ENCODE peak calls at places on chromosomes 12 and 14, in four cellular contexts. One of them, this sample, is unnamed.

GRCh38 chr12:118060301-118061010 is 523 bp downstream of the WSB2 start:
- DNase-seq in ovary: peak
- DNase-seq in breast epithelium: peak
- DNase-seq in SK-N-SH: no peak
- DNase-seq in this sample: peak

GRCh38 chr12:10305411-10305810 is 2.3 kb upstream of the KLRD1 start:
- DNase-seq in ovary: no peak
- DNase-seq in breast epithelium: no peak
- DNase-seq in SK-N-SH: no peak
- DNase-seq in this sample: no peak

GRCh38 chr12:119068129-119068856 is 87.0 kb downstream of the SRRM4 start:
- DNase-seq in ovary: no peak
- DNase-seq in breast epithelium: no peak
- DNase-seq in SK-N-SH: no peak
- DNase-seq in this sample: no peak

GRCh38 chr12:5247144-5247543 is 184.8 kb upstream of the NTF3 start:
- DNase-seq in ovary: no peak
- DNase-seq in breast epithelium: no peak
- DNase-seq in SK-N-SH: no peak
- DNase-seq in this sample: no peak

GRCh38 chr14:42110167-42110566 is 503.5 kb downstream of the LRFN5 start:
- DNase-seq in ovary: no peak
- DNase-seq in breast epithelium: no peak
- DNase-seq in SK-N-SH: peak
- DNase-seq in this sample: peak

GRCh38 chr12:130656411-130656810 is 59.7 kb downstream of the RIMBP2 start:
- DNase-seq in ovary: no peak
- DNase-seq in breast epithelium: no peak
- DNase-seq in SK-N-SH: no peak
- DNase-seq in this sample: no peak

GRCh38 chr12:131950182-131950913 is 606 bp downstream of the EP400 start:
- DNase-seq in ovary: peak
- DNase-seq in breast epithelium: no peak
- DNase-seq in SK-N-SH: peak
- DNase-seq in this sample: peak

GRCh38 chr12:113359939-113360748 is 1.8 kb downstream of the PLBD2 start:
- DNase-seq in ovary: no peak
- DNase-seq in breast epithelium: no peak
- DNase-seq in SK-N-SH: peak
- DNase-seq in this sample: peak

GRCh38 chr12:69645031-69645430 is 34.3 kb upstream of the LRRC10 start:
- DNase-seq in ovary: no peak
- DNase-seq in breast epithelium: no peak
- DNase-seq in SK-N-SH: no peak
- DNase-seq in this sample: no peak

GRCh38 chr12:42284876-42285275 is 41.0 kb downstream of the ZCRB1 start:
- DNase-seq in ovary: no peak
- DNase-seq in breast epithelium: no peak
- DNase-seq in SK-N-SH: no peak
- DNase-seq in this sample: no peak
- TF ChIP-seq CTCF in ovary: no peak
- TF ChIP-seq CTCF in breast epithelium: no peak
- TF ChIP-seq CTCF in SK-N-SH: no peak
- TF ChIP-seq CTCF in this sample: no peak

GRCh38 chr12:42865282-42865681 is 275.7 kb upstream of the PRICKLE1 start:
- DNase-seq in ovary: no peak
- DNase-seq in breast epithelium: no peak
- DNase-seq in SK-N-SH: no peak
- DNase-seq in this sample: no peak
- H3K27ac ChIP-seq in ovary: no peak
- H3K27ac ChIP-seq in breast epithelium: no peak
- H3K27ac ChIP-seq in SK-N-SH: no peak
- H3K27ac ChIP-seq in this sample: no peak

DNA sequence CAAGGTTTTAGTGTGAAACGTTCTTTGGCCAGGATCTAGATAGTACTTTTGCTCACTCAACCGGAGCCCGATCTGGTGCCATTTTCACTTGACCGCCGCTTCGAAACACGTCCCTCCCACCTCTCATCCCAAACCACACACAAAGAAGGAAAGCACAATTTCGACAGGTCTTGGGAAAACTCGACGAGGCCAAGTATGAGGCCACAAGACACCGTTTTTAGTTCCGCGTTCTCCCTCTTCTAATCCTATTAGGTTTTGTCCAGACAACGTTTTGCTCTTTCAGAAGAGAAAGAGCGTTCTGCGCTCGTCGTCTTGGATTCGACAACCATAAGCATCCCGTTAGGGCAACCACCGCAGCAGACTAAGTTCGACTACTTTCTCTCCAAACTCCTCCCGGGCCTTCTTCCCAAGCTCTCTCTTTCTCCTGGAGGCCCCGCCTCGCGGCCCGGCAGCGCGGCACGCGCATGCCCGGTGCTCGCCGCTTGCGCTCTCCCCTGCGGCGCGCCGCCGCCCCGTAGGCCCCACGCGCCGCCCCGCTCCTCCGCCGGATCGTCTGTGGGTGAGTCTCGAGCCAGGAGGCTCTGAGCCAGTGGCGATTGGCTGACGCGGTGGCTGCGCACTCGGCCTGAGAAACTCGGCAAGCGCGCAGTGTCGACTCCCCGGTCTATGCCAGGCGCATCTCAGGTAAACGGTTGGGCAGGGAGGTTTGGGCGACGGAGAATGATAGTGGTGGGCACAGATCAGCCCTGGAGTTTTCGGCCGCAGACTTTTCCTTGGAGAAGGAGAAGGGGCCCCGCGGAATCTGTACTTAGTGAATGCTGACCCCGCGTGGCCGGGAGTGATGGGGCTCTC is at the start of gene MIPOL1:
- DNase-seq in ovary: peak
- DNase-seq in breast epithelium: peak
- DNase-seq in SK-N-SH: peak
- DNase-seq in this sample: peak
- TF ChIP-seq CTCF in ovary: peak
- TF ChIP-seq CTCF in breast epithelium: no peak
- TF ChIP-seq CTCF in SK-N-SH: no peak
- TF ChIP-seq CTCF in this sample: peak

DNA sequence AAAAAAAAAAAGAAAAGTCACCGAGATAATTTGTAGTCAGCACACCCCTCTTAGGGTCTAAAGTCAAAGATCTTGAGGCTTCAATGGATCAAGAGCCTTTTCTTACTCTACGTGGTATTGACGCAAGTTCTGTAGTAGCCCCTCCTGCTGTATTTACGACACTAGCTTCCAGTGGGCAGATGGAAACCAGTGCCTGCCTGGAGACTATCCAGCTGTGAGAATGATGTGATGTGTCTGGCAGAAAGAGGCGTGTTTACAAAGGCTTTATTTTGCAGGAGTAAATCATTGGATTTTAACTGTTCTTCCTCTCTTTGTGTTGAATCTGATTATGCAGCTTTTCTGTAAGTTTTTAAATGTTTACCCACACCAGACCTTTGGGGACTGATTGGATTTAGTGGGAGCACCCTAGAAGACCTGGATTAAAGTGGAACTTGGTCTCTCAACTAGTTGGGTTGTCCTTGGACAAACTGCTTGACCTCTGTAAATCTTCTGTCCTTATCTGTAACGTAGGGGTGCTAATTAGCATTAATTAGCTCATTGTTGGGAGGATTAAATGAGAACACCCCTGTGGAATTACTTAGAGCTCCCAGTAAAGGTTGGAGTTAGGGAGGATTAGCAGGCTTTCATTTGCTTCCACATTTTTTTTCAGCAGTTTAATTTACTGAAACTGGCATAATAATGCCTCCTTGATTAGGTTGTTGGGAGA is 72.4 kb downstream of the RASSF3 start:
- DNase-seq in ovary: peak
- DNase-seq in breast epithelium: no peak
- DNase-seq in SK-N-SH: peak
- DNase-seq in this sample: no peak
- H3K27ac ChIP-seq in ovary: peak
- H3K27ac ChIP-seq in breast epithelium: peak
- H3K27ac ChIP-seq in SK-N-SH: no peak
- H3K27ac ChIP-seq in this sample: no peak

GRCh38 chr12:93419388-93420034 is 22.2 kb downstream of the UBE2N start:
- DNase-seq in ovary: no peak
- DNase-seq in breast epithelium: no peak
- DNase-seq in SK-N-SH: peak
- DNase-seq in this sample: no peak
- TF ChIP-seq CTCF in ovary: peak
- TF ChIP-seq CTCF in breast epithelium: peak
- TF ChIP-seq CTCF in SK-N-SH: peak
- TF ChIP-seq CTCF in this sample: no peak

GRCh38 chr14:54672181-54672580 is 105.3 kb downstream of the SAMD4A start:
- DNase-seq in ovary: no peak
- DNase-seq in breast epithelium: no peak
- DNase-seq in SK-N-SH: no peak
- DNase-seq in this sample: no peak
- H3K27ac ChIP-seq in ovary: no peak
- H3K27ac ChIP-seq in breast epithelium: no peak
- H3K27ac ChIP-seq in SK-N-SH: peak
- H3K27ac ChIP-seq in this sample: no peak

This sample was measured in testis.